ENCODE peak calls at places on chromosomes 16 and 17, in seven cellular contexts. One of them, this sample, is unnamed.

GRCh38 chr17:71970312-71970711 is 150.5 kb upstream of the SOX9 start:
- DNase-seq in fibroblast of the conjunctiva: no peak
- DNase-seq in upper lobe of left lung: no peak
- DNase-seq in GM18507: no peak
- DNase-seq in posterior cingulate gyrus: no peak
- DNase-seq in EL: peak
- DNase-seq in NCI-H1436: no peak
- DNase-seq in this sample: peak

GRCh38 chr17:57993471-57994365 is 5.7 kb upstream of the VEZF1 start:
- DNase-seq in fibroblast of the conjunctiva: no peak
- DNase-seq in upper lobe of left lung: no peak
- DNase-seq in GM18507: no peak
- DNase-seq in posterior cingulate gyrus: no peak
- DNase-seq in EL: no peak
- DNase-seq in NCI-H1436: no peak
- DNase-seq in this sample: no peak

GRCh38 chr16:66224636-66225035 is 141.9 kb upstream of the CDH5 start:
- DNase-seq in fibroblast of the conjunctiva: no peak
- DNase-seq in upper lobe of left lung: no peak
- DNase-seq in GM18507: no peak
- DNase-seq in posterior cingulate gyrus: no peak
- DNase-seq in EL: no peak
- DNase-seq in NCI-H1436: no peak
- DNase-seq in this sample: no peak

GRCh38 chr17:6530324-6530920 is 25.9 kb downstream of the PITPNM3 start:
- DNase-seq in fibroblast of the conjunctiva: no peak
- DNase-seq in upper lobe of left lung: no peak
- DNase-seq in GM18507: no peak
- DNase-seq in posterior cingulate gyrus: no peak
- DNase-seq in EL: no peak
- DNase-seq in NCI-H1436: no peak
- DNase-seq in this sample: no peak

GRCh38 chr17:39339272-39339671 is 62.2 kb downstream of the FBXL20 start:
- DNase-seq in fibroblast of the conjunctiva: no peak
- DNase-seq in upper lobe of left lung: no peak
- DNase-seq in GM18507: no peak
- DNase-seq in posterior cingulate gyrus: no peak
- DNase-seq in EL: no peak
- DNase-seq in NCI-H1436: no peak
- DNase-seq in this sample: no peak

GRCh38 chr16:23948949-23949392 is 113.2 kb downstream of the PRKCB start:
- DNase-seq in fibroblast of the conjunctiva: no peak
- DNase-seq in upper lobe of left lung: no peak
- DNase-seq in GM18507: no peak
- DNase-seq in posterior cingulate gyrus: no peak
- DNase-seq in EL: no peak
- DNase-seq in NCI-H1436: no peak
- DNase-seq in this sample: no peak

GRCh38 chr17:63082273-63082861 is 116.3 kb downstream of the TANC2 start:
- DNase-seq in fibroblast of the conjunctiva: peak
- DNase-seq in upper lobe of left lung: no peak
- DNase-seq in GM18507: no peak
- DNase-seq in posterior cingulate gyrus: no peak
- DNase-seq in EL: peak
- DNase-seq in NCI-H1436: peak
- DNase-seq in this sample: peak

GRCh38 chr17:59427425-59427921 is 96.0 kb downstream of the YPEL2 start:
- DNase-seq in fibroblast of the conjunctiva: no peak
- DNase-seq in upper lobe of left lung: no peak
- DNase-seq in GM18507: no peak
- DNase-seq in posterior cingulate gyrus: peak
- DNase-seq in EL: peak
- DNase-seq in NCI-H1436: no peak
- DNase-seq in this sample: peak

GRCh38 chr16:27303256-27304100 is 10.3 kb upstream of the IL4R start:
- DNase-seq in fibroblast of the conjunctiva: no peak
- DNase-seq in upper lobe of left lung: no peak
- DNase-seq in GM18507: no peak
- DNase-seq in posterior cingulate gyrus: no peak
- DNase-seq in EL: no peak
- DNase-seq in NCI-H1436: no peak
- DNase-seq in this sample: no peak

GRCh38 chr17:75010683-75011406 is 1.6 kb upstream of the MRPL58 start:
- DNase-seq in fibroblast of the conjunctiva: no peak
- DNase-seq in upper lobe of left lung: no peak
- DNase-seq in GM18507: no peak
- DNase-seq in posterior cingulate gyrus: no peak
- DNase-seq in EL: peak
- DNase-seq in NCI-H1436: peak
- DNase-seq in this sample: peak

GRCh38 chr16:27097671-27098275 is 31.0 kb downstream of the C16orf82 start:
- DNase-seq in fibroblast of the conjunctiva: peak
- DNase-seq in upper lobe of left lung: no peak
- DNase-seq in GM18507: no peak
- DNase-seq in posterior cingulate gyrus: no peak
- DNase-seq in EL: no peak
- DNase-seq in NCI-H1436: no peak
- DNase-seq in this sample: no peak

GRCh38 chr16:12611916-12612597 is 191.6 kb downstream of the CPPED1 start:
- DNase-seq in fibroblast of the conjunctiva: no peak
- DNase-seq in upper lobe of left lung: no peak
- DNase-seq in GM18507: no peak
- DNase-seq in posterior cingulate gyrus: no peak
- DNase-seq in EL: no peak
- DNase-seq in NCI-H1436: no peak
- DNase-seq in this sample: no peak

GRCh38 chr17:10048951-10049350 is 143.9 kb upstream of the RCVRN start:
- DNase-seq in fibroblast of the conjunctiva: no peak
- DNase-seq in upper lobe of left lung: no peak
- DNase-seq in GM18507: no peak
- DNase-seq in posterior cingulate gyrus: peak
- DNase-seq in EL: no peak
- DNase-seq in NCI-H1436: no peak
- DNase-seq in this sample: no peak

GRCh38 chr16:84546669-84547538 is 42.4 kb upstream of the MEAK7 start:
- DNase-seq in fibroblast of the conjunctiva: no peak
- DNase-seq in upper lobe of left lung: no peak
- DNase-seq in GM18507: no peak
- DNase-seq in posterior cingulate gyrus: no peak
- DNase-seq in EL: no peak
- DNase-seq in NCI-H1436: no peak
- DNase-seq in this sample: no peak

GRCh38 chr17:35731932-35732805 is 730 bp downstream of the RASL10B start:
- DNase-seq in fibroblast of the conjunctiva: no peak
- DNase-seq in upper lobe of left lung: peak
- DNase-seq in GM18507: no peak
- DNase-seq in posterior cingulate gyrus: no peak
- DNase-seq in EL: no peak
- DNase-seq in NCI-H1436: no peak
- DNase-seq in this sample: no peak

GRCh38 chr17:44353656-44354331 is 8.7 kb downstream of the GRN start:
- DNase-seq in fibroblast of the conjunctiva: no peak
- DNase-seq in upper lobe of left lung: peak
- DNase-seq in GM18507: no peak
- DNase-seq in posterior cingulate gyrus: no peak
- DNase-seq in EL: peak
- DNase-seq in NCI-H1436: no peak
- DNase-seq in this sample: no peak

GRCh38 chr16:734208-734980 is 6.4 kb downstream of the CIAO3 start:
- DNase-seq in fibroblast of the conjunctiva: no peak
- DNase-seq in upper lobe of left lung: peak
- DNase-seq in GM18507: no peak
- DNase-seq in posterior cingulate gyrus: no peak
- DNase-seq in EL: no peak
- DNase-seq in NCI-H1436: no peak
- DNase-seq in this sample: no peak

GRCh38 chr17:78817123-78817522 is 23.5 kb downstream of the USP36 start:
- DNase-seq in fibroblast of the conjunctiva: no peak
- DNase-seq in upper lobe of left lung: no peak
- DNase-seq in GM18507: no peak
- DNase-seq in posterior cingulate gyrus: no peak
- DNase-seq in EL: no peak
- DNase-seq in NCI-H1436: no peak
- DNase-seq in this sample: no peak

GRCh38 chr17:10579270-10579669 is 29.8 kb upstream of the MYH2 start:
- DNase-seq in fibroblast of the conjunctiva: no peak
- DNase-seq in upper lobe of left lung: no peak
- DNase-seq in GM18507: peak
- DNase-seq in posterior cingulate gyrus: no peak
- DNase-seq in EL: peak
- DNase-seq in NCI-H1436: no peak
- DNase-seq in this sample: no peak

GRCh38 chr17:27817731-27818130 is 17.4 kb upstream of the NOS2 start:
- DNase-seq in fibroblast of the conjunctiva: no peak
- DNase-seq in upper lobe of left lung: no peak
- DNase-seq in GM18507: no peak
- DNase-seq in posterior cingulate gyrus: no peak
- DNase-seq in EL: peak
- DNase-seq in NCI-H1436: no peak
- DNase-seq in this sample: no peak

GRCh38 chr17:1188812-1189211 is 9.0 kb upstream of the ABR start:
- DNase-seq in fibroblast of the conjunctiva: peak
- DNase-seq in upper lobe of left lung: no peak
- DNase-seq in GM18507: no peak
- DNase-seq in posterior cingulate gyrus: no peak
- DNase-seq in EL: peak
- DNase-seq in NCI-H1436: no peak
- DNase-seq in this sample: peak

GRCh38 chr16:81522141-81522701 is 77.6 kb downstream of the CMIP start:
- DNase-seq in fibroblast of the conjunctiva: no peak
- DNase-seq in upper lobe of left lung: no peak
- DNase-seq in GM18507: no peak
- DNase-seq in posterior cingulate gyrus: no peak
- DNase-seq in EL: no peak
- DNase-seq in NCI-H1436: no peak
- DNase-seq in this sample: no peak

GRCh38 chr16:4746991-4747574 is 12.7 kb downstream of the DNAAF8 start:
- DNase-seq in fibroblast of the conjunctiva: peak
- DNase-seq in upper lobe of left lung: peak
- DNase-seq in GM18507: no peak
- DNase-seq in posterior cingulate gyrus: no peak
- DNase-seq in EL: no peak
- DNase-seq in NCI-H1436: no peak
- DNase-seq in this sample: no peak

GRCh38 chr16:27791404-27791719 is 241.4 kb downstream of the KATNIP start:
- DNase-seq in fibroblast of the conjunctiva: no peak
- DNase-seq in upper lobe of left lung: no peak
- DNase-seq in GM18507: no peak
- DNase-seq in posterior cingulate gyrus: no peak
- DNase-seq in EL: no peak
- DNase-seq in NCI-H1436: no peak
- DNase-seq in this sample: no peak

GRCh38 chr16:69112285-69113129 is 7.1 kb downstream of the HAS3 start:
- DNase-seq in fibroblast of the conjunctiva: no peak
- DNase-seq in upper lobe of left lung: peak
- DNase-seq in GM18507: peak
- DNase-seq in posterior cingulate gyrus: peak
- DNase-seq in EL: peak
- DNase-seq in NCI-H1436: peak
- DNase-seq in this sample: no peak

GRCh38 chr16:17299790-17300189 is 171.0 kb downstream of the XYLT1 start:
- DNase-seq in fibroblast of the conjunctiva: no peak
- DNase-seq in upper lobe of left lung: no peak
- DNase-seq in GM18507: no peak
- DNase-seq in posterior cingulate gyrus: no peak
- DNase-seq in EL: no peak
- DNase-seq in NCI-H1436: no peak
- DNase-seq in this sample: no peak

GRCh38 chr16:23104032-23104955 is 45.0 kb downstream of the USP31 start:
- DNase-seq in fibroblast of the conjunctiva: no peak
- DNase-seq in upper lobe of left lung: no peak
- DNase-seq in GM18507: no peak
- DNase-seq in posterior cingulate gyrus: no peak
- DNase-seq in EL: no peak
- DNase-seq in NCI-H1436: no peak
- DNase-seq in this sample: no peak

GRCh38 chr16:3578610-3579551 is 1.7 kb upstream of the NLRC3 start:
- DNase-seq in fibroblast of the conjunctiva: no peak
- DNase-seq in upper lobe of left lung: no peak
- DNase-seq in GM18507: peak
- DNase-seq in posterior cingulate gyrus: no peak
- DNase-seq in EL: peak
- DNase-seq in NCI-H1436: no peak
- DNase-seq in this sample: no peak

This sample was measured in HFFc6.